ENCODE peak calls at places on chromosomes 16 and 17, in ten cellular contexts. U is left ventricle myocardium inferior; G is CD4-positive, alpha-beta T cell; O is body of pancreas; L is cardiac fibroblast; W is cardiac muscle cell; E is fibroblast of lung; Q is AG04450; T is A549; V is transverse colon. J is an unnamed sample.

GRCh38 chr16:86016201-86016965 is 117.4 kb downstream of the IRF8 start:
- DNase-seq in U (no peak), G (no peak), O (peak; percentile 49), L (peak; percentile 71), W (peak; percentile 70), E (peak; percentile 46), Q (no peak), T (peak; percentile 79), V (peak; percentile 39), J (peak; percentile 55)

GRCh38 chr16:19135896-19136438 is 22.2 kb downstream of the ITPRIPL2 start:
- DNase-seq in U (peak; percentile 43), G (no peak), O (no peak), L (no peak), W (no peak), E (no peak), Q (no peak), T (peak; percentile 67), V (peak; percentile 85), J (no peak)

GRCh38 chr16:57594531-57595031 is 33.8 kb upstream of the ADGRG1 start:
- DNase-seq in U (no peak), G (no peak), O (no peak), L (no peak), W (no peak), E (no peak), Q (no peak), T (no peak), V (no peak), J (no peak)

GRCh38 chr17:18280766-18281165 is 20.3 kb downstream of the MIEF2 start:
- DNase-seq in U (no peak), G (no peak), O (no peak), L (peak; percentile 30), W (no peak), E (no peak), Q (no peak), T (no peak), V (no peak), J (no peak)

GRCh38 chr17:75036643-75037268 is 10.0 kb downstream of the ATP5PD start:
- DNase-seq in U (peak; percentile 89), G (peak; percentile 87), O (peak; percentile 66), L (peak; percentile 92), W (peak; percentile 11), E (peak; percentile 71), Q (no peak), T (peak; percentile 93), V (peak; percentile 90), J (no peak)

GRCh38 chr16:2532494-2533141 is 1.4 kb upstream of the CEMP1 start:
- DNase-seq in U (peak; percentile 57), G (peak; percentile 63), O (peak; percentile 91), L (peak; percentile 59), W (peak; percentile 64), E (peak; percentile 39), Q (no peak), T (no peak), V (peak; percentile 91), J (no peak)

GRCh38 chr17:66451188-66452149 is 149.1 kb downstream of the PRKCA start:
- DNase-seq in U (no peak), G (no peak), O (peak; percentile 35), L (no peak), W (peak; percentile 34), E (no peak), Q (no peak), T (peak; percentile 62), V (peak; percentile 66), J (no peak)

GRCh38 chr17:78335176-78335575 is 24.7 kb downstream of the SOCS3 start:
- DNase-seq in U (no peak), G (no peak), O (no peak), L (no peak), W (no peak), E (no peak), Q (no peak), T (no peak), V (no peak), J (no peak)

GRCh38 chr17:27315796-27316465 is 22.0 kb downstream of the WSB1 start:
- DNase-seq in U (no peak), G (no peak), O (no peak), L (no peak), W (no peak), E (no peak), Q (no peak), T (no peak), V (no peak), J (no peak)
- TF ChIP-seq CTCF in U (no peak), G (no peak), O (no peak), L (no peak), W (no peak), E (no peak), Q (no peak), T (no peak), V (no peak), J (no peak)

DNA sequence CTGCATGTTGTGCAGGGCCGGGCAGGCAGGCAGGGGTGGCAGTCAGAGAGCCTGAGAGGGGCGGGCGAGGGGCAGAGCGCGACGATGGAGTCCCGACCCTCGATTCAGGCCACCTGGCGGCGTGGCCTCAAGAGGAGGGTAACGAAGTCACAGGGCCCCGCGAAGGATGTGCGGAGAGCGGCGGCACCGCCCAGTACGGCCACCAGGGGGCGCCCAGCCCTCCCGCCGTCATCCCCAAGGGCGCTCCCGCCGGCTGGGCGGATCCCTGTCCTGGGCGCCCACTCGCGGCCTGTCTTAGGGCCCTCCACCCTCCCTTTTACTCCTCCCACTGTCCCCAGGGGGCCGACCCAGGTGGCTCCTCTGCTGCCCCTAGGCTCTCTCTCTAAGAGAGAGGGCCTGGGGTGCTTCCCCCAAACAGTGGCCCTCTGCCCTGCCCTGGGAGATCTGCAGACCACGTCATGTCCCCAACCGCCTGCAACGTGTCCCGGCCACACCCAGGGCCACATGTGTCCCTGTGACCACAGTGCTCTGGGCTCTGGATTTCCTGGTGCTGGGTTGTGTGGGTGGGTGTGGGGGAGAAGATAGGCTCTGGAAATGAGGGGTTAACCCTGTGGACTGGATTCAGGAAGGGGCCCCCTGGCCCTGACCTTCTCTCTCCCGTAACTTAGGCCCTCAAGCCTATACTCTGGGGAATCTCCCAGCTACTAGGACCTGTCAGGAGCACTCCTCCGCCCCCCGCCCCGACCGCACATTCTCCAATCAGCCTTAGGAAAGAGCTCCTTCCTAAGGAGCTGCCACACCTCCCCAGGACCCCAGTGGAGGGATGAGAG is 5.9 kb downstream of the DPEP2 start:
- DNase-seq in U (peak; percentile 85), G (peak; percentile 84), O (peak; percentile 80), L (peak; percentile 75), W (peak; percentile 81), E (peak; percentile 50), Q (peak; percentile 13), T (peak; percentile 80), V (peak; percentile 86), J (peak; percentile 27)
- TF ChIP-seq CTCF in U (peak; percentile 100), G (peak; percentile 92), O (peak; percentile 93), L (peak; percentile 74), W (peak; percentile 91), E (peak; percentile 73), Q (peak; percentile 86), T (peak; percentile 98), V (peak; percentile 100), J (peak; percentile 100)

GRCh38 chr16:24504467-24505345 is 34.7 kb upstream of the RBBP6 start:
- DNase-seq in U (no peak), G (peak; percentile 47), O (peak; percentile 47), L (peak; percentile 76), W (peak; percentile 70), E (peak; percentile 36), Q (peak; percentile 16), T (peak; percentile 65), V (peak; percentile 38), J (peak; percentile 50)

GRCh38 chr16:24493859-24494258 is 45.5 kb upstream of the RBBP6 start:
- DNase-seq in U (no peak), G (no peak), O (no peak), L (no peak), W (no peak), E (no peak), Q (no peak), T (no peak), V (no peak), J (no peak)

GRCh38 chr16:24497405-24497804 is 42.0 kb upstream of the RBBP6 start:
- DNase-seq in U (no peak), G (no peak), O (no peak), L (peak; percentile 23), W (peak; percentile 23), E (peak; percentile 5), Q (no peak), T (no peak), V (no peak), J (peak; percentile 44)

GRCh38 chr16:24499193-24499814 is 40.1 kb upstream of the RBBP6 start:
- DNase-seq in U (no peak), G (no peak), O (peak; percentile 20), L (peak; percentile 29), W (peak; percentile 65), E (no peak), Q (no peak), T (peak; percentile 50), V (peak; percentile 30), J (peak; percentile 35)
- TF ChIP-seq CTCF in U (peak; percentile 49), G (no peak), O (peak; percentile 27), L (peak; percentile 35), W (peak; percentile 50), E (peak; percentile 26), Q (peak; percentile 32), T (peak; percentile 49), V (peak; percentile 7), J (peak; percentile 73)

GRCh38 chr17:79990704-79991103 is 45.0 kb downstream of the TBC1D16 start:
- DNase-seq in U (no peak), G (no peak), O (no peak), L (no peak), W (no peak), E (no peak), Q (no peak), T (no peak), V (no peak), J (no peak)

GRCh38 chr17:79993390-79994221 is 42.1 kb downstream of the TBC1D16 start:
- DNase-seq in U (peak; percentile 81), G (no peak), O (peak; percentile 87), L (peak; percentile 92), W (peak; percentile 73), E (peak; percentile 72), Q (peak; percentile 84), T (peak; percentile 96), V (peak; percentile 80), J (peak; percentile 80)

GRCh38 chr17:79992657-79993389 is 42.8 kb downstream of the TBC1D16 start:
- DNase-seq in U (no peak), G (no peak), O (no peak), L (no peak), W (no peak), E (no peak), Q (no peak), T (no peak), V (no peak), J (no peak)

GRCh38 chr17:79991140-79991923 is 44.3 kb downstream of the TBC1D16 start:
- DNase-seq in U (peak; percentile 83), G (peak; percentile 87), O (peak; percentile 89), L (peak; percentile 81), W (peak; percentile 86), E (peak; percentile 68), Q (peak; percentile 43), T (peak; percentile 97), V (peak; percentile 91), J (peak; percentile 72)

DNA sequence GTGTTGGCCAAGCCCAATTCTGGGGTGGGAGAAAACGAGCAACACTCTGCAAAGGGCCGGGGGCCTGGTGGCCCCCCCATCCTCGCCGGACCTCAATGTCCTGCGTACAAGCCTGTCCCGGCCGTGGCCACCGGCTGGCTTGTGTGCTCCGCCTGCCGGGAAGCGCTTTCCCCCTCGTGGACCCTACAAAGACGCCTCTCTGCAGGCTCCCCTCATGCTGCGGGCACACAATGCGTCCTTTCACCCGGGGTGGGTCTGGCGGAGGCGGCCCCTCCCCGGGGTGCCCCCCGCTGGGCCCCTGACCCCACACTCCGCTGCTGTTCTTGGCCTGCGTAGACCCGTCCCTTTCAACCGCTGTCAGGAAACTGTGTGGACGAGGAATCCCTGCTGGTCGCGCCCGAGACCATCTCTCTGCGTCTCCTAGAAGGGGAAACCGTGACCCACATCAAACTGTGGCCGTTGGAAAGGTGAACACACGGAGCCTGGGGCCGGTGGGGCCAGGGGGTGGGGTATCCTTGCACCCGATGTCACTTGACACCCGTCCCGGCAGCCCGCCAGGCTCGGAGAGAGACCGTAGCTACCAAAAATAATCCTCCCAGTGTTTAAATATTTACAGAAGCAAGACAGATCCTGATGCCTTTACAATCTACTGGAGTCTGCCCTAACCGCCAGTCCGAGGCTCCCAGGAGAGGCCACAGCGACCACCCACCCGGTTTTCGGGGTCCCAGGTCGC is 43.6 kb downstream of the TBC1D16 start:
- DNase-seq in U (peak; percentile 57), G (no peak), O (peak; percentile 48), L (no peak), W (no peak), E (no peak), Q (no peak), T (peak; percentile 62), V (peak; percentile 43), J (no peak)
- TF ChIP-seq CTCF in U (peak; percentile 39), G (peak; percentile 16), O (no peak), L (no peak), W (no peak), E (no peak), Q (no peak), T (peak; percentile 35), V (peak; percentile 39), J (peak; percentile 69)

J was measured in HFFc6.